ENCODE peak calls at places on chromosomes 3 and 15, in six cellular contexts. One of them, this sample, is unnamed.

GRCh38 chr3:118196183-118196582 is 838.5 kb downstream of the IGSF11 start:
- DNase-seq in activated naive CD8-positive, alpha-beta T cell treated with anti-CD3 and anti-CD28 coated beads, Interleukin-2, amount 50 U/mL, for 24 hours: no peak
- DNase-seq in stimulated activated CD4-positive, alpha-beta T cell treated with anti-CD3 and anti-CD28 coated beads, Interleukin-1b, Interleukin-23, amount 100 ng/mL, for 4 hours: no peak
- DNase-seq in omental fat pad: no peak
- DNase-seq in NCI-H345: no peak
- DNase-seq in tibial nerve: no peak
- DNase-seq in this sample: no peak

GRCh38 chr3:183185696-183186095 is 23.2 kb upstream of the LAMP3 start:
- DNase-seq in activated naive CD8-positive, alpha-beta T cell treated with anti-CD3 and anti-CD28 coated beads, Interleukin-2, amount 50 U/mL, for 24 hours: no peak
- DNase-seq in omental fat pad: no peak
- DNase-seq in NCI-H345: no peak
- DNase-seq in stimulated activated CD4-positive, alpha-beta T cell treated with anti-CD3 and anti-CD28 coated beads, Interleukin-1b, Interleukin-23, amount 100 ng/mL, for 4 hours: no peak
- DNase-seq in tibial nerve: no peak
- DNase-seq in this sample: no peak

GRCh38 chr3:57942872-57943283 is 65.3 kb upstream of the FLNB start:
- DNase-seq in NCI-H345: no peak
- DNase-seq in omental fat pad: no peak
- DNase-seq in activated naive CD8-positive, alpha-beta T cell treated with anti-CD3 and anti-CD28 coated beads, Interleukin-2, amount 50 U/mL, for 24 hours: no peak
- DNase-seq in tibial nerve: no peak
- DNase-seq in stimulated activated CD4-positive, alpha-beta T cell treated with anti-CD3 and anti-CD28 coated beads, Interleukin-1b, Interleukin-23, amount 100 ng/mL, for 4 hours: no peak
- DNase-seq in this sample: peak; percentile 91

GRCh38 chr15:77753238-77753873 is 120.6 kb upstream of the LINGO1 start:
- DNase-seq in NCI-H345: no peak
- DNase-seq in activated naive CD8-positive, alpha-beta T cell treated with anti-CD3 and anti-CD28 coated beads, Interleukin-2, amount 50 U/mL, for 24 hours: peak; percentile 13
- DNase-seq in stimulated activated CD4-positive, alpha-beta T cell treated with anti-CD3 and anti-CD28 coated beads, Interleukin-1b, Interleukin-23, amount 100 ng/mL, for 4 hours: no peak
- DNase-seq in tibial nerve: no peak
- DNase-seq in omental fat pad: no peak
- DNase-seq in this sample: no peak

GRCh38 chr3:52183786-52184445 is 14.0 kb upstream of the ALAS1 start:
- DNase-seq in omental fat pad: no peak
- DNase-seq in stimulated activated CD4-positive, alpha-beta T cell treated with anti-CD3 and anti-CD28 coated beads, Interleukin-1b, Interleukin-23, amount 100 ng/mL, for 4 hours: no peak
- DNase-seq in tibial nerve: no peak
- DNase-seq in activated naive CD8-positive, alpha-beta T cell treated with anti-CD3 and anti-CD28 coated beads, Interleukin-2, amount 50 U/mL, for 24 hours: no peak
- DNase-seq in NCI-H345: no peak
- DNase-seq in this sample: no peak

GRCh38 chr3:87920549-87920948 is 138.3 kb downstream of the CGGBP1 start:
- DNase-seq in NCI-H345: no peak
- DNase-seq in tibial nerve: no peak
- DNase-seq in stimulated activated CD4-positive, alpha-beta T cell treated with anti-CD3 and anti-CD28 coated beads, Interleukin-1b, Interleukin-23, amount 100 ng/mL, for 4 hours: no peak
- DNase-seq in omental fat pad: no peak
- DNase-seq in activated naive CD8-positive, alpha-beta T cell treated with anti-CD3 and anti-CD28 coated beads, Interleukin-2, amount 50 U/mL, for 24 hours: no peak
- DNase-seq in this sample: no peak

GRCh38 chr3:143266512-143266911 is 146.9 kb downstream of the CHST2 start:
- DNase-seq in NCI-H345: no peak
- DNase-seq in omental fat pad: no peak
- DNase-seq in tibial nerve: peak; percentile 7
- DNase-seq in stimulated activated CD4-positive, alpha-beta T cell treated with anti-CD3 and anti-CD28 coated beads, Interleukin-1b, Interleukin-23, amount 100 ng/mL, for 4 hours: no peak
- DNase-seq in activated naive CD8-positive, alpha-beta T cell treated with anti-CD3 and anti-CD28 coated beads, Interleukin-2, amount 50 U/mL, for 24 hours: no peak
- DNase-seq in this sample: no peak

GRCh38 chr3:194268659-194269487 is 82.3 kb downstream of the CPN2 start:
- DNase-seq in stimulated activated CD4-positive, alpha-beta T cell treated with anti-CD3 and anti-CD28 coated beads, Interleukin-1b, Interleukin-23, amount 100 ng/mL, for 4 hours: no peak
- DNase-seq in NCI-H345: no peak
- DNase-seq in tibial nerve: no peak
- DNase-seq in omental fat pad: no peak
- DNase-seq in activated naive CD8-positive, alpha-beta T cell treated with anti-CD3 and anti-CD28 coated beads, Interleukin-2, amount 50 U/mL, for 24 hours: no peak
- DNase-seq in this sample: peak; percentile 7

GRCh38 chr3:156371683-156372082 is 183.2 kb downstream of the SSR3 start:
- DNase-seq in NCI-H345: no peak
- DNase-seq in activated naive CD8-positive, alpha-beta T cell treated with anti-CD3 and anti-CD28 coated beads, Interleukin-2, amount 50 U/mL, for 24 hours: no peak
- DNase-seq in omental fat pad: no peak
- DNase-seq in tibial nerve: no peak
- DNase-seq in stimulated activated CD4-positive, alpha-beta T cell treated with anti-CD3 and anti-CD28 coated beads, Interleukin-1b, Interleukin-23, amount 100 ng/mL, for 4 hours: no peak
- DNase-seq in this sample: no peak

GRCh38 chr15:39509941-39510845 is 70.7 kb upstream of the THBS1 start:
- DNase-seq in omental fat pad: no peak
- DNase-seq in tibial nerve: no peak
- DNase-seq in NCI-H345: no peak
- DNase-seq in activated naive CD8-positive, alpha-beta T cell treated with anti-CD3 and anti-CD28 coated beads, Interleukin-2, amount 50 U/mL, for 24 hours: no peak
- DNase-seq in stimulated activated CD4-positive, alpha-beta T cell treated with anti-CD3 and anti-CD28 coated beads, Interleukin-1b, Interleukin-23, amount 100 ng/mL, for 4 hours: no peak
- DNase-seq in this sample: no peak

GRCh38 chr15:29939404-29939803 is 117.1 kb upstream of the TJP1 start:
- DNase-seq in NCI-H345: no peak
- DNase-seq in omental fat pad: no peak
- DNase-seq in stimulated activated CD4-positive, alpha-beta T cell treated with anti-CD3 and anti-CD28 coated beads, Interleukin-1b, Interleukin-23, amount 100 ng/mL, for 4 hours: no peak
- DNase-seq in tibial nerve: no peak
- DNase-seq in activated naive CD8-positive, alpha-beta T cell treated with anti-CD3 and anti-CD28 coated beads, Interleukin-2, amount 50 U/mL, for 24 hours: no peak
- DNase-seq in this sample: no peak

GRCh38 chr3:42101048-42101447 is 9.9 kb downstream of the TRAK1 start:
- DNase-seq in omental fat pad: no peak
- DNase-seq in NCI-H345: no peak
- DNase-seq in tibial nerve: peak; percentile 66
- DNase-seq in stimulated activated CD4-positive, alpha-beta T cell treated with anti-CD3 and anti-CD28 coated beads, Interleukin-1b, Interleukin-23, amount 100 ng/mL, for 4 hours: no peak
- DNase-seq in activated naive CD8-positive, alpha-beta T cell treated with anti-CD3 and anti-CD28 coated beads, Interleukin-2, amount 50 U/mL, for 24 hours: no peak
- DNase-seq in this sample: no peak

GRCh38 chr15:85129881-85130280 is 148.2 kb downstream of the PDE8A start:
- DNase-seq in NCI-H345: no peak
- DNase-seq in tibial nerve: no peak
- DNase-seq in stimulated activated CD4-positive, alpha-beta T cell treated with anti-CD3 and anti-CD28 coated beads, Interleukin-1b, Interleukin-23, amount 100 ng/mL, for 4 hours: no peak
- DNase-seq in activated naive CD8-positive, alpha-beta T cell treated with anti-CD3 and anti-CD28 coated beads, Interleukin-2, amount 50 U/mL, for 24 hours: no peak
- DNase-seq in omental fat pad: no peak
- DNase-seq in this sample: no peak

GRCh38 chr3:78872195-78872594 is 895.6 kb downstream of the ROBO1 start:
- DNase-seq in stimulated activated CD4-positive, alpha-beta T cell treated with anti-CD3 and anti-CD28 coated beads, Interleukin-1b, Interleukin-23, amount 100 ng/mL, for 4 hours: no peak
- DNase-seq in activated naive CD8-positive, alpha-beta T cell treated with anti-CD3 and anti-CD28 coated beads, Interleukin-2, amount 50 U/mL, for 24 hours: no peak
- DNase-seq in omental fat pad: no peak
- DNase-seq in NCI-H345: no peak
- DNase-seq in tibial nerve: no peak
- DNase-seq in this sample: no peak

GRCh38 chr3:155070932-155071387 is 9.2 kb upstream of the MME start:
- DNase-seq in tibial nerve: no peak
- DNase-seq in stimulated activated CD4-positive, alpha-beta T cell treated with anti-CD3 and anti-CD28 coated beads, Interleukin-1b, Interleukin-23, amount 100 ng/mL, for 4 hours: no peak
- DNase-seq in NCI-H345: no peak
- DNase-seq in activated naive CD8-positive, alpha-beta T cell treated with anti-CD3 and anti-CD28 coated beads, Interleukin-2, amount 50 U/mL, for 24 hours: no peak
- DNase-seq in omental fat pad: no peak
- DNase-seq in this sample: no peak

GRCh38 chr3:193594946-193595689 is 2.1 kb downstream of the OPA1 start:
- DNase-seq in omental fat pad: no peak
- DNase-seq in stimulated activated CD4-positive, alpha-beta T cell treated with anti-CD3 and anti-CD28 coated beads, Interleukin-1b, Interleukin-23, amount 100 ng/mL, for 4 hours: no peak
- DNase-seq in activated naive CD8-positive, alpha-beta T cell treated with anti-CD3 and anti-CD28 coated beads, Interleukin-2, amount 50 U/mL, for 24 hours: no peak
- DNase-seq in tibial nerve: no peak
- DNase-seq in NCI-H345: no peak
- DNase-seq in this sample: no peak

GRCh38 chr15:101118116-101118515 is 133.7 kb downstream of the CHSY1 start:
- DNase-seq in NCI-H345: no peak
- DNase-seq in omental fat pad: no peak
- DNase-seq in activated naive CD8-positive, alpha-beta T cell treated with anti-CD3 and anti-CD28 coated beads, Interleukin-2, amount 50 U/mL, for 24 hours: no peak
- DNase-seq in tibial nerve: no peak
- DNase-seq in stimulated activated CD4-positive, alpha-beta T cell treated with anti-CD3 and anti-CD28 coated beads, Interleukin-1b, Interleukin-23, amount 100 ng/mL, for 4 hours: no peak
- DNase-seq in this sample: no peak